ENCODE peak calls at places on chromosomes 11 and 22, in seven cellular contexts. One of them, this sample, is unnamed.

GRCh38 chr11:6456361-6457073 is 15.7 kb upstream of the HPX start:
- DNase-seq in dorsolateral prefrontal cortex: no peak
- DNase-seq in Peyer's patch: no peak
- DNase-seq in psoas muscle: no peak
- DNase-seq in OCI-LY7: no peak
- DNase-seq in omental fat pad: no peak
- DNase-seq in body of pancreas: no peak
- DNase-seq in this sample: no peak

GRCh38 chr22:41902932-41903421 is 11.9 kb downstream of the SHISA8 start:
- DNase-seq in dorsolateral prefrontal cortex: no peak
- DNase-seq in Peyer's patch: no peak
- DNase-seq in psoas muscle: peak
- DNase-seq in OCI-LY7: no peak
- DNase-seq in omental fat pad: no peak
- DNase-seq in body of pancreas: peak
- DNase-seq in this sample: no peak

GRCh38 chr11:10459029-10459970 is 4.2 kb downstream of the AMPD3 start:
- DNase-seq in dorsolateral prefrontal cortex: no peak
- DNase-seq in Peyer's patch: peak
- DNase-seq in psoas muscle: no peak
- DNase-seq in OCI-LY7: peak
- DNase-seq in omental fat pad: no peak
- DNase-seq in body of pancreas: no peak
- DNase-seq in this sample: no peak

GRCh38 chr22:49574861-49575702 is 252.6 kb downstream of the BRD1 start:
- DNase-seq in dorsolateral prefrontal cortex: no peak
- DNase-seq in Peyer's patch: peak
- DNase-seq in psoas muscle: no peak
- DNase-seq in OCI-LY7: no peak
- DNase-seq in omental fat pad: no peak
- DNase-seq in body of pancreas: no peak
- DNase-seq in this sample: no peak

GRCh38 chr11:128757235-128757711 is 63.4 kb downstream of the FLI1 start:
- DNase-seq in dorsolateral prefrontal cortex: no peak
- DNase-seq in Peyer's patch: peak
- DNase-seq in psoas muscle: no peak
- DNase-seq in OCI-LY7: peak
- DNase-seq in omental fat pad: no peak
- DNase-seq in body of pancreas: no peak
- DNase-seq in this sample: no peak

GRCh38 chr22:29259253-29259899 is 8.4 kb downstream of the RHBDD3 start:
- DNase-seq in dorsolateral prefrontal cortex: no peak
- DNase-seq in Peyer's patch: no peak
- DNase-seq in psoas muscle: no peak
- DNase-seq in OCI-LY7: no peak
- DNase-seq in omental fat pad: no peak
- DNase-seq in body of pancreas: no peak
- DNase-seq in this sample: no peak

GRCh38 chr11:34706709-34707461 is 86.0 kb downstream of the EHF start:
- DNase-seq in dorsolateral prefrontal cortex: no peak
- DNase-seq in Peyer's patch: no peak
- DNase-seq in psoas muscle: no peak
- DNase-seq in OCI-LY7: no peak
- DNase-seq in omental fat pad: no peak
- DNase-seq in body of pancreas: no peak
- DNase-seq in this sample: no peak

GRCh38 chr22:29320546-29320945 is 5.0 kb upstream of the RASL10A start:
- DNase-seq in dorsolateral prefrontal cortex: no peak
- DNase-seq in Peyer's patch: no peak
- DNase-seq in psoas muscle: no peak
- DNase-seq in OCI-LY7: no peak
- DNase-seq in omental fat pad: no peak
- DNase-seq in body of pancreas: no peak
- DNase-seq in this sample: no peak

GRCh38 chr11:7576671-7577225 is 62.9 kb downstream of the PPFIBP2 start:
- DNase-seq in dorsolateral prefrontal cortex: no peak
- DNase-seq in Peyer's patch: no peak
- DNase-seq in psoas muscle: peak
- DNase-seq in OCI-LY7: no peak
- DNase-seq in omental fat pad: no peak
- DNase-seq in body of pancreas: no peak
- DNase-seq in this sample: no peak

GRCh38 chr11:67472882-67473281 is 3.8 kb upstream of the TMEM134 start:
- DNase-seq in dorsolateral prefrontal cortex: no peak
- DNase-seq in Peyer's patch: no peak
- DNase-seq in psoas muscle: no peak
- DNase-seq in OCI-LY7: no peak
- DNase-seq in omental fat pad: no peak
- DNase-seq in body of pancreas: no peak
- DNase-seq in this sample: no peak

GRCh38 chr11:13104619-13105236 is 95.6 kb downstream of the RASSF10 start:
- DNase-seq in dorsolateral prefrontal cortex: no peak
- DNase-seq in Peyer's patch: no peak
- DNase-seq in psoas muscle: no peak
- DNase-seq in OCI-LY7: no peak
- DNase-seq in omental fat pad: no peak
- DNase-seq in body of pancreas: no peak
- DNase-seq in this sample: no peak

GRCh38 chr11:85752890-85753581 is 57.9 kb downstream of the SYTL2 start:
- DNase-seq in dorsolateral prefrontal cortex: no peak
- DNase-seq in Peyer's patch: peak
- DNase-seq in psoas muscle: no peak
- DNase-seq in OCI-LY7: no peak
- DNase-seq in omental fat pad: no peak
- DNase-seq in body of pancreas: peak
- DNase-seq in this sample: no peak

GRCh38 chr11:4887591-4887990 is 5.9 kb downstream of the OR51T1 start:
- DNase-seq in dorsolateral prefrontal cortex: no peak
- DNase-seq in Peyer's patch: no peak
- DNase-seq in psoas muscle: no peak
- DNase-seq in OCI-LY7: no peak
- DNase-seq in omental fat pad: no peak
- DNase-seq in body of pancreas: no peak
- DNase-seq in this sample: no peak

GRCh38 chr11:4890279-4890678 is 8.6 kb downstream of the OR51T1 start:
- DNase-seq in dorsolateral prefrontal cortex: no peak
- DNase-seq in Peyer's patch: no peak
- DNase-seq in psoas muscle: no peak
- DNase-seq in OCI-LY7: no peak
- DNase-seq in omental fat pad: no peak
- DNase-seq in body of pancreas: no peak
- DNase-seq in this sample: no peak

GRCh38 chr11:4886186-4886585 is 4.5 kb downstream of the OR51T1 start:
- DNase-seq in dorsolateral prefrontal cortex: no peak
- DNase-seq in Peyer's patch: no peak
- DNase-seq in psoas muscle: no peak
- DNase-seq in OCI-LY7: no peak
- DNase-seq in omental fat pad: no peak
- DNase-seq in body of pancreas: no peak
- DNase-seq in this sample: no peak

DNA sequence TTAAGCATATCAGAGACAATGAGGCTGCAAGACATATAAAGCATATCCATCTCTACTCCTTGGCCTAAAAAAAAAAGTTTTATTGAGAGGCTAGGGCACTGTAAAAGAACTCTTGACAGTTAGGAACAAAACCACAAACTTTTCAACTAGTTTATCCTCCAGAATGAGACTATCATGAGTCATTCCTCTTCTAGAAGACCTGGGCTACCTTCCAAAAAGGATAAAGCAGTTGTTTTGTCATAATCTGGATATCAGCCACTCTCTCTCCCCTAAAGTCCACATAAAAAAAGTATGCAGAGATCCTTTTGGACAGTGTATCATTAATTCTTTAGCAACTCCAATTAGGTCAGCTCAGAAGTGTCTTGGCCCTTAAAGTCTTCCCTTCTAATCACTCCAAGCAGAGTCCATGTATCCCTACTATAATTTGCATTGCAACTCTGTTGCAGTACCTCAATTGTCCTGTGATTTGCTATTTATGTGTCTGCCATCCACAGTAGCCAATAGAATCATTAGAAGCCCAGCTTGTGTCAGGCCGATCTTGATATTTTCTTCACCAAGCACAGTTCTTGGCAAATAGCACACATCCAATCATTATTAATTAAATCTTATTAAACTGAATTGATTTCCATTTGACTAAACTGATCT is 10.4 kb downstream of the OR51T1 start:
- DNase-seq in dorsolateral prefrontal cortex: no peak
- DNase-seq in Peyer's patch: no peak
- DNase-seq in psoas muscle: no peak
- DNase-seq in OCI-LY7: no peak
- DNase-seq in omental fat pad: no peak
- DNase-seq in body of pancreas: no peak
- DNase-seq in this sample: no peak
- TF ChIP-seq CTCF in dorsolateral prefrontal cortex: no peak
- TF ChIP-seq CTCF in Peyer's patch: no peak
- TF ChIP-seq CTCF in psoas muscle: no peak
- TF ChIP-seq CTCF in OCI-LY7: no peak
- TF ChIP-seq CTCF in omental fat pad: no peak
- TF ChIP-seq CTCF in body of pancreas: no peak
- TF ChIP-seq CTCF in this sample: peak

GRCh38 chr11:64268687-64269379 is 15.6 kb downstream of the BAD start:
- DNase-seq in dorsolateral prefrontal cortex: no peak
- DNase-seq in Peyer's patch: peak
- DNase-seq in psoas muscle: peak
- DNase-seq in OCI-LY7: peak
- DNase-seq in omental fat pad: no peak
- DNase-seq in body of pancreas: peak
- DNase-seq in this sample: no peak
- TF ChIP-seq CTCF in dorsolateral prefrontal cortex: no peak
- TF ChIP-seq CTCF in Peyer's patch: peak
- TF ChIP-seq CTCF in psoas muscle: no peak
- TF ChIP-seq CTCF in OCI-LY7: no peak
- TF ChIP-seq CTCF in omental fat pad: no peak
- TF ChIP-seq CTCF in body of pancreas: no peak
- TF ChIP-seq CTCF in this sample: no peak

DNA sequence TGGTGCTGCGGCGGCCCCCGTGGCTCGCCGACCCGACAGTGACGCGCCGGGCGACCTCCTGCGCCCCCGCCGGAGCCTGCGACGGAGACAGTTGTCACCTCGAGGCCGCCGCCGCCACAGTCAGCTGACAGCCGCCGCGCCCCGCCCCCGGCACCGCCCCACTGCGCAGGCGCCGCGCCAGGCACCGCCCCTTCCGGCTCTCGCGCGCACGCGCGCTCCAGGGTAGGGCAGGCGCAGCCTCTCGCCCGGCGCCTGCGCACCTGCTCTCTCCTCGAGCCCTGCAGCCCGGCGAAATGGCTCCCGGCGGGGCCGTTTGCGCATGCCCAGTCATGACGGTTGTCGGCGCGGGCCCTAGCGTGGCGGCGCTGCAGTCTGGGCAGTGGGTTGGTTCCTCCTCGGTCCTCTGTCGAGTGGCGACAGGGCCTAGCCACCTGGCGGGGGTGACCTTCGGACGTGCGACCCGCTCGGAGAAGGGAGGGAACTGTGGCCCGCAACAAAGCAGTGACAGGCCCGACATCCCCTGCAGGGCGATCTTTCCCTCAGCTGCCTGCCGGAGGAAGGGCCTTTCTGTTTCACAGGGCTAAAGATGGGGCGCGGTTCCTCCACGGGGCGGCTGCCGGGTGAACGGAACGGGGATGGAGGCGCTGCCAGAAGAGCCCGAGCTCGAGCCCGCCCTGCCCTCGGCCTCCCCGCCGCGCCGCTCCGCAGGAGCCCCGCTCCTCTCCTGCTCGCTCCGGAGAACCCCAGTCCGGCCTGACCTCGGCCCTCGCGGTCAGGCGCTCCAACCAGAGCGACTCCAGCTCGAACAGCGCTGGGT is at the start of gene TOLLIP:
- DNase-seq in dorsolateral prefrontal cortex: peak
- DNase-seq in Peyer's patch: peak
- DNase-seq in psoas muscle: peak
- DNase-seq in OCI-LY7: peak
- DNase-seq in omental fat pad: peak
- DNase-seq in body of pancreas: peak
- DNase-seq in this sample: peak
- TF ChIP-seq CTCF in dorsolateral prefrontal cortex: peak
- TF ChIP-seq CTCF in Peyer's patch: no peak
- TF ChIP-seq CTCF in psoas muscle: peak
- TF ChIP-seq CTCF in OCI-LY7: no peak
- TF ChIP-seq CTCF in omental fat pad: no peak
- TF ChIP-seq CTCF in body of pancreas: peak
- TF ChIP-seq CTCF in this sample: no peak

DNA sequence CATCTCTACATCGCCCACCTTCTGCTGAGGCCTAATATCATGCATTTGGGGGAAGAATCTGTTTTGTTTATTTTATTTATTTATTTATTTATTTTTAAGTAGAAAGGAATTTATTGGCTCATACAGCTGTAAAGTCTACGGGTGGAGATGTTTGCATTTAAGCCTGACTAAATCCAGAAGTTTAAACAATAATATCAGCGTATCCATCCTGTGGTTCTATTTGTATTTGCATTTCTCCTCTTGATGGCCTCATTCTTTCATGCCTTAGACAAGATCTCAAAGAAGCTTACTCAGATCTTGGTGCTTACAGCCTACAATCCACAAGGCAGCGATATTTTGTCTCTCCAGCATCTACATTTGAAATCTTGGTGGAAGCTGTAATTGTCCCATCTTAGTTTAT is 67.1 kb upstream of the CARD18 start:
- DNase-seq in dorsolateral prefrontal cortex: no peak
- DNase-seq in Peyer's patch: no peak
- DNase-seq in psoas muscle: no peak
- DNase-seq in OCI-LY7: no peak
- DNase-seq in omental fat pad: no peak
- DNase-seq in body of pancreas: no peak
- DNase-seq in this sample: no peak
- TF ChIP-seq CTCF in dorsolateral prefrontal cortex: no peak
- TF ChIP-seq CTCF in Peyer's patch: no peak
- TF ChIP-seq CTCF in psoas muscle: no peak
- TF ChIP-seq CTCF in OCI-LY7: no peak
- TF ChIP-seq CTCF in omental fat pad: no peak
- TF ChIP-seq CTCF in body of pancreas: no peak
- TF ChIP-seq CTCF in this sample: no peak

GRCh38 chr22:27650985-27651384 is 150.6 kb downstream of the MN1 start:
- DNase-seq in dorsolateral prefrontal cortex: no peak
- DNase-seq in Peyer's patch: no peak
- DNase-seq in psoas muscle: no peak
- DNase-seq in OCI-LY7: no peak
- DNase-seq in omental fat pad: no peak
- DNase-seq in body of pancreas: no peak
- DNase-seq in this sample: no peak

GRCh38 chr22:27654536-27655445 is 146.8 kb downstream of the MN1 start:
- DNase-seq in dorsolateral prefrontal cortex: no peak
- DNase-seq in Peyer's patch: peak
- DNase-seq in psoas muscle: no peak
- DNase-seq in OCI-LY7: no peak
- DNase-seq in omental fat pad: no peak
- DNase-seq in body of pancreas: peak
- DNase-seq in this sample: no peak

GRCh38 chr22:27648853-27649252 is 152.7 kb downstream of the MN1 start:
- DNase-seq in dorsolateral prefrontal cortex: no peak
- DNase-seq in Peyer's patch: no peak
- DNase-seq in psoas muscle: no peak
- DNase-seq in OCI-LY7: no peak
- DNase-seq in omental fat pad: no peak
- DNase-seq in body of pancreas: no peak
- DNase-seq in this sample: no peak

GRCh38 chr22:27650572-27650971 is 151.0 kb downstream of the MN1 start:
- DNase-seq in dorsolateral prefrontal cortex: no peak
- DNase-seq in Peyer's patch: no peak
- DNase-seq in psoas muscle: peak
- DNase-seq in OCI-LY7: no peak
- DNase-seq in omental fat pad: no peak
- DNase-seq in body of pancreas: no peak
- DNase-seq in this sample: no peak

GRCh38 chr22:27651486-27651885 is 150.1 kb downstream of the MN1 start:
- DNase-seq in dorsolateral prefrontal cortex: no peak
- DNase-seq in Peyer's patch: no peak
- DNase-seq in psoas muscle: peak
- DNase-seq in OCI-LY7: no peak
- DNase-seq in omental fat pad: no peak
- DNase-seq in body of pancreas: no peak
- DNase-seq in this sample: no peak
- TF ChIP-seq CTCF in dorsolateral prefrontal cortex: no peak
- TF ChIP-seq CTCF in Peyer's patch: no peak
- TF ChIP-seq CTCF in psoas muscle: peak
- TF ChIP-seq CTCF in OCI-LY7: no peak
- TF ChIP-seq CTCF in omental fat pad: no peak
- TF ChIP-seq CTCF in body of pancreas: no peak
- TF ChIP-seq CTCF in this sample: no peak